ENCODE peak calls at places on chromosomes 13 and 19, in nine cellular contexts. I is EL, X is brain microvascular endothelial cell, W is fibroblast of the aortic adventitia, Z is mesendoderm, Y is iPS DF 19.7, C is BJ, Q is NCI-H460, P is mesenchymal stem cell. N is an unnamed sample.

GRCh38 chr19:33396701-33397535 is 23.4 kb downstream of the CEBPG start:
- DNase-seq in I (no peak), X (no peak), W (no peak), Z (peak), Y (no peak), C (no peak), Q (no peak), P (no peak), N (no peak)

GRCh38 chr13:33519561-33520479 is 234.3 kb upstream of the STARD13 start:
- DNase-seq in I (peak), X (peak), W (peak), Z (no peak), Y (no peak), C (peak), Q (no peak), P (peak), N (no peak)

GRCh38 chr19:44905437-44906160 is at the start of gene APOE:
- DNase-seq in I (peak), X (no peak), W (no peak), Z (peak), Y (no peak), C (no peak), Q (no peak), P (peak), N (no peak)

GRCh38 chr19:5823579-5824281 is 15.8 kb downstream of the FUT6 start:
- DNase-seq in I (no peak), X (no peak), W (no peak), Z (peak), Y (no peak), C (no peak), Q (peak), P (peak), N (no peak)

GRCh38 chr13:114050536-114051450 is 76.9 kb upstream of the C13orf46 start:
- DNase-seq in I (no peak), X (no peak), W (no peak), Z (no peak), Y (no peak), C (no peak), Q (no peak), P (no peak), N (no peak)

GRCh38 chr13:59633290-59633689 is 530.4 kb downstream of the DIAPH3 start:
- DNase-seq in I (no peak), X (no peak), W (no peak), Z (no peak), Y (no peak), C (no peak), Q (no peak), P (no peak), N (no peak)

GRCh38 chr13:62432906-62433305 is 1017.3 kb upstream of the PCDH20 start:
- DNase-seq in I (no peak), X (no peak), W (no peak), Z (peak), Y (no peak), C (no peak), Q (no peak), P (no peak), N (no peak)

GRCh38 chr19:5349041-5349440 is 8.4 kb upstream of the PTPRS start:
- DNase-seq in I (no peak), X (no peak), W (no peak), Z (peak), Y (no peak), C (no peak), Q (no peak), P (no peak), N (peak)

N was measured in NCI-H1930.